ENCODE peak calls at places on chromosome 9, in four cellular contexts. L is stomach, I is transverse colon, Q is SK-N-SH. W is an unnamed sample.

GRCh38 chr9:72160446-72161123 is 11.3 kb downstream of the GDA start:
- DNase-seq in L (no peak), I (no peak), Q (no peak), W (no peak)

GRCh38 chr9:118003240-118003639 is 299.0 kb downstream of the TLR4 start:
- DNase-seq in L (no peak), I (no peak), Q (no peak), W (no peak)

GRCh38 chr9:114611516-114612271 is 603 bp downstream of the TMEM268 start:
- DNase-seq in L (peak; percentile 55), I (peak; percentile 65), Q (no peak), W (peak; percentile 59)

GRCh38 chr9:88722753-88723152 is 187.8 kb downstream of the NXNL2 start:
- DNase-seq in L (no peak), I (no peak), Q (no peak), W (no peak)

GRCh38 chr9:133512253-133513213 is 12.2 kb downstream of the MYMK start:
- DNase-seq in L (no peak), I (no peak), Q (peak; percentile 56), W (no peak)

GRCh38 chr9:130480673-130481072 is 35.9 kb downstream of the ASS1 start:
- DNase-seq in L (no peak), I (no peak), Q (no peak), W (no peak)

GRCh38 chr9:272251-273213 is 57.9 kb downstream of the DOCK8 start:
- DNase-seq in L (peak; percentile 41), I (peak; percentile 60), Q (no peak), W (no peak)

GRCh38 chr9:121901616-121902015 is 191.5 kb downstream of the TTLL11 start:
- DNase-seq in L (no peak), I (no peak), Q (no peak), W (no peak)

GRCh38 chr9:122053951-122054350 is 39.2 kb downstream of the TTLL11 start:
- DNase-seq in L (no peak), I (no peak), Q (no peak), W (no peak)

GRCh38 chr9:130266236-130267098 is 907 bp downstream of the HMCN2 start:
- DNase-seq in L (no peak), I (no peak), Q (no peak), W (no peak)

GRCh38 chr9:113579270-113580040 is 115.9 kb downstream of the RGS3 start:
- DNase-seq in L (peak; percentile 47), I (peak; percentile 51), Q (peak; percentile 56), W (no peak)

GRCh38 chr9:109914280-109915027 is 134.5 kb downstream of the PALM2AKAP2 start:
- DNase-seq in L (no peak), I (peak; percentile 22), Q (no peak), W (no peak)

GRCh38 chr9:109922617-109923260 is 142.7 kb downstream of the PALM2AKAP2 start:
- DNase-seq in L (no peak), I (no peak), Q (no peak), W (no peak)

GRCh38 chr9:109919736-109920408 is 139.9 kb downstream of the PALM2AKAP2 start:
- DNase-seq in L (no peak), I (no peak), Q (no peak), W (no peak)

GRCh38 chr9:109916316-109916715 is 136.3 kb downstream of the PALM2AKAP2 start:
- DNase-seq in L (no peak), I (no peak), Q (no peak), W (no peak)

GRCh38 chr9:109918359-109919163 is 138.6 kb downstream of the PALM2AKAP2 start:
- DNase-seq in L (no peak), I (peak; percentile 49), Q (no peak), W (no peak)
- H3K4me3 ChIP-seq in L (no peak overlapping the region), I (no peak overlapping the region), Q (no peak overlapping the region), W (no peak overlapping the region)

GRCh38 chr9:70409800-70410199 is 4.7 kb downstream of the KLF9 start:
- DNase-seq in L (no peak), I (no peak), Q (no peak), W (no peak)
- TF ChIP-seq POLR2AphosphoS5 in L (peak; percentile 24), I (no peak), Q (no peak), W (no peak)

DNA sequence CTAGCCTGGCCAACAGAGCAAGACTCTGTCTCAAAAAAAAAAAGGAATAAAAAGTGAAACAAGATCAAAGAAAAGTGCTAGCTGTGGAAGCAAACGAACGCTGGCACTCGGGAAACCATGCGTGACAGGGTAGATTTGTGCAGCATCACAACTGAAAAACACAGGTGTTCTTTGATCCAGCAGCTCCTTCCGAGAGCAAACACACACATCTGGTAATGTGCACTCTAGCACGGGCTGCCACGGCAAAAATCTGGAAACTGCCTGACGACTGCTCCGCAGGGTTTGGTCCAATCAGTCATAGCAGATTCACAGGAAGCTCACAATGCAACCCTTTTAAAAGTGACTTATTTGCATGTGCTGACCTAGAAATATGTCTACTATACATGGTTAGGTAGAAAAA is 80.0 kb downstream of the SYK start:
- DNase-seq in L (no peak), I (peak; percentile 40), Q (no peak), W (no peak)
- H3K4me3 ChIP-seq in L (no peak overlapping the region), I (no peak overlapping the region), Q (no peak overlapping the region), W (no peak overlapping the region)

GRCh38 chr9:74963043-74963442 is 10.3 kb upstream of the C9orf40 start:
- DNase-seq in L (no peak), I (no peak), Q (no peak), W (no peak)

GRCh38 chr9:74960548-74960947 is 7.8 kb upstream of the C9orf40 start:
- DNase-seq in L (no peak), I (no peak), Q (no peak), W (no peak)

GRCh38 chr9:74958587-74958986 is 5.9 kb upstream of the C9orf40 start:
- DNase-seq in L (no peak), I (no peak), Q (no peak), W (no peak)

DNA sequence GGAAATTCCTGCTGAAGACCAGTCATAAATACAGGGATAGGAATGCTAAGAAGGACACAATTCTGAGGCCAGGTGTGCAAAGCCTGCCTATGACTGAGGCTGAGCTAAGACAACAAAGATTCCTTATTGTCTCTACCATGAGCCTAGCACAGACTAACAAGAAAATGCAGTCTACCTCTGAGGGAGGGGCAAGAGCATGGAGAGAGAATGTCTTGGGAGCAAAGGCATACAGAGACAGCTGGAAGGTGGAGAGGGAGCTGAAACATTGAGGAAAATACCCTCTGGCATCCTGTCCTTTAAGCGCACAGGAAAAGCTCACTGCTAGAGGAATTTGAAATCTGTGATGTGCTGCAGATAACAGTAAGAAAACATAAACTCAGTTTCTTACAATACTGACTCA is 8.8 kb upstream of the C9orf40 start:
- DNase-seq in L (no peak), I (no peak), Q (no peak), W (no peak)
- TF ChIP-seq POLR2AphosphoS5 in L (no peak), I (no peak), Q (no peak), W (no peak)

DNA sequence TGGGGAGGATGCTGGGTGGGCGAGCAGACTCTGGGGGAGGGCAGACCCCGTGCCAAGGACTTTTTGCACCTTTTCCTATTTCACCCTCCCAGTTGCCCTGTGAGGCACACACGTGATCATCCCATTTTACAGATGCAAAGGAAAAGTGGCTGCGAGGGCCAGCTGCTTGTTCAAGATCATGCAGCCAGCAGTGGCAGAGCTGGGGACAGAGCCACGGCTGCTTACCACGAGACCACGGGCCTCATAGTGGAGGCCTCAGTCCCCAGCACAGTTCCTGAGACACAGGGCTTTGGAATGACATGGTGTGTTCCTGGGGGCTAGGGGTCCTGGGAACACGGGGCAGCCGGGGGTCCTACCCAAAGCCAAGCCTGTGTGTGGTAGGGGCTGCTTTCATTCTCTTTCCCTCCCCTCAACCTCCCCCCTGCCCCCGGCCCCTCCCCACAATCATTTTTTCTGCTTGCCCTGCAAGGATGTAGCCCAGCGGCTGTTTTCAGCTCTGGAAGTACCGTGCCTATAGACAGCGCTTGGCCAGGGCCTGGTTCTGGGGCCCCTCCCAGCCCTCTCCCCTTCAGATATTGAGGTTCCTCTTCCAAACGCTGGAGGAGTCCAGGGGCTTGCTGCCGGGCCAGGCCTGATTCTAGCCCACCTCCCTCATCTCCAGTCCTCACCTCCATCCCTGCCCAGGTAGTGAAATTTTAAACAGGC is 58.5 kb upstream of the IER5L start:
- DNase-seq in L (no peak), I (no peak), Q (no peak), W (no peak)
- H3K4me3 ChIP-seq in L (no peak overlapping the region), I (no peak overlapping the region), Q (no peak overlapping the region), W (no peak overlapping the region)

GRCh38 chr9:109012009-109012875 is 1.1 kb downstream of the CTNNAL1 start:
- DNase-seq in L (peak; percentile 57), I (peak; percentile 54), Q (peak; percentile 64), W (peak; percentile 64)

GRCh38 chr9:109012876-109013677 is at the start of gene CTNNAL1:
- DNase-seq in L (peak; percentile 94), I (peak; percentile 96), Q (peak; percentile 99), W (peak; percentile 93)

GRCh38 chr9:109014267-109015025 is 1.1 kb upstream of the CTNNAL1 start:
- DNase-seq in L (no peak), I (peak; percentile 15), Q (no peak), W (no peak)

GRCh38 chr9:109015026-109015280 is 1.7 kb upstream of the CTNNAL1 start:
- DNase-seq in L (no peak), I (no peak), Q (no peak), W (no peak)

GRCh38 chr9:109013678-109014145 is 413 bp upstream of the CTNNAL1 start:
- DNase-seq in L (no peak), I (no peak), Q (no peak), W (no peak)
- TF ChIP-seq POLR2AphosphoS5 in L (no peak), I (no peak), Q (peak; percentile 9), W (no peak)

GRCh38 chr9:136362450-136362784 is 1.1 kb downstream of the DNLZ start:
- DNase-seq in L (no peak), I (no peak), Q (no peak), W (no peak)
- H3K4me3 ChIP-seq in L (no peak overlapping the region), I (no peak overlapping the region), Q (peak overlapping the region; percentile 43), W (no peak overlapping the region)

GRCh38 chr9:136762915-136763648 is 1.2 kb downstream of the LCN15 start:
- DNase-seq in L (peak; percentile 56), I (peak; percentile 52), Q (peak; percentile 96), W (no peak)
- TF ChIP-seq POLR2AphosphoS5 in L (no peak), I (no peak), Q (no peak), W (no peak)

GRCh38 chr9:124767830-124768229 is 3.3 kb downstream of the NR6A1 start:
- DNase-seq in L (no peak), I (no peak), Q (no peak), W (no peak)
- H3K4me3 ChIP-seq in L (no peak overlapping the region), I (no peak overlapping the region), Q (no peak overlapping the region), W (no peak overlapping the region)

GRCh38 chr9:17005085-17005484 is 129.8 kb upstream of the CNTLN start:
- DNase-seq in L (peak; percentile 38), I (peak; percentile 60), Q (no peak), W (peak; percentile 21)
- TF ChIP-seq POLR2AphosphoS5 in L (no peak), I (no peak), Q (no peak), W (no peak)